ENCODE peak calls at places on chromosome 16, in eight cellular contexts. S is DND-41, Z is skeletal muscle cell, C is AG09309, B is uterus, Q is fibroblast of lung, J is GM23248, X is foreskin fibroblast. E is an unnamed sample.

GRCh38 chr16:88086571-88087516 is 135.6 kb downstream of the BANP start:
- DNase-seq in Z (no peak), S (no peak), C (no peak), J (peak; percentile 47), Q (no peak), B (no peak), X (no peak), E (no peak)

GRCh38 chr16:13453938-13454553 is 465.9 kb upstream of the ERCC4 start:
- DNase-seq in S (peak; percentile 40), X (peak; percentile 47), J (peak; percentile 23), Z (no peak), Q (peak; percentile 9), B (no peak), C (no peak), E (no peak)

GRCh38 chr16:46763147-46763546 is 15.0 kb upstream of the MYLK3 start:
- DNase-seq in Q (peak; percentile 21), C (no peak), B (no peak), J (no peak), X (no peak), Z (no peak), S (no peak), E (peak; percentile 81)

GRCh38 chr16:88712362-88712979 is 6.2 kb downstream of the CTU2 start:
- DNase-seq in S (no peak), B (no peak), Z (no peak), X (no peak), J (no peak), Q (no peak), C (no peak), E (no peak)

GRCh38 chr16:78915916-78916315 is 684.6 kb downstream of the MAF start:
- DNase-seq in X (no peak), J (no peak), Z (no peak), B (no peak), C (no peak), S (no peak), Q (no peak), E (no peak)

GRCh38 chr16:55492756-55493380 is 13.9 kb downstream of the MMP2 start:
- DNase-seq in J (no peak), S (no peak), Z (no peak), B (no peak), X (no peak), C (no peak), Q (no peak), E (no peak)

GRCh38 chr16:53836142-53836541 is 132.2 kb downstream of the FTO start:
- DNase-seq in Q (no peak), Z (no peak), S (no peak), B (no peak), J (no peak), X (no peak), C (no peak), E (no peak)

GRCh38 chr16:89188064-89188441 is 12.3 kb downstream of the SLC22A31 start:
- DNase-seq in Q (no peak), B (no peak), X (no peak), Z (no peak), C (no peak), J (no peak), S (no peak), E (no peak)

GRCh38 chr16:5176505-5176904 is 78.9 kb upstream of the EEF2KMT start:
- DNase-seq in B (no peak), Q (no peak), X (no peak), C (no peak), S (peak; percentile 33), J (no peak), Z (no peak), E (no peak)

GRCh38 chr16:16143038-16143763 is 80.1 kb downstream of the ABCC6 start:
- DNase-seq in J (peak; percentile 21), Q (no peak), Z (no peak), S (peak; percentile 34), B (no peak), C (no peak), X (no peak), E (no peak)

GRCh38 chr16:25198021-25198420 is 18.7 kb upstream of the AQP8 start:
- DNase-seq in Z (no peak), J (peak; percentile 61), X (no peak), B (no peak), Q (no peak), C (no peak), S (no peak), E (no peak)

GRCh38 chr16:22317001-22317530 is 19.9 kb downstream of the POLR3E start:
- DNase-seq in J (no peak), Q (no peak), B (no peak), X (no peak), C (no peak), Z (no peak), S (no peak), E (no peak)

GRCh38 chr16:29862383-29862883 is 593 bp downstream of the CDIPT start:
- DNase-seq in C (no peak), Q (no peak), S (no peak), B (no peak), X (no peak), J (peak; percentile 58), Z (no peak), E (no peak)

GRCh38 chr16:70493863-70494770 is 29.2 kb downstream of the COG4 start:
- DNase-seq in X (no peak), Z (no peak), B (no peak), S (no peak), C (no peak), Q (no peak), J (peak; percentile 16), E (no peak)

GRCh38 chr16:50683689-50684374 is 2.7 kb upstream of the SNX20 start:
- DNase-seq in X (no peak), Q (no peak), B (no peak), J (no peak), S (peak; percentile 75), Z (no peak), C (no peak), E (no peak)

GRCh38 chr16:81996664-81997529 is 14.4 kb downstream of the SDR42E1 start:
- DNase-seq in C (peak; percentile 40), X (peak; percentile 56), B (peak; percentile 25), J (peak; percentile 90), Q (peak; percentile 76), Z (peak; percentile 25), S (no peak), E (no peak)

GRCh38 chr16:74740795-74741304 is 33.8 kb downstream of the FA2H start:
- DNase-seq in B (no peak), Z (no peak), S (peak; percentile 40), C (no peak), J (peak; percentile 70), X (no peak), Q (peak; percentile 41), E (peak; percentile 28)
- H3K4me3 ChIP-seq in B (no peak overlapping the region), Z (no peak overlapping the region), S (no peak overlapping the region), C (no peak overlapping the region), J (peak overlapping the region; percentile 23), X (no peak overlapping the region), Q (no peak overlapping the region), E (no peak overlapping the region)

DNA sequence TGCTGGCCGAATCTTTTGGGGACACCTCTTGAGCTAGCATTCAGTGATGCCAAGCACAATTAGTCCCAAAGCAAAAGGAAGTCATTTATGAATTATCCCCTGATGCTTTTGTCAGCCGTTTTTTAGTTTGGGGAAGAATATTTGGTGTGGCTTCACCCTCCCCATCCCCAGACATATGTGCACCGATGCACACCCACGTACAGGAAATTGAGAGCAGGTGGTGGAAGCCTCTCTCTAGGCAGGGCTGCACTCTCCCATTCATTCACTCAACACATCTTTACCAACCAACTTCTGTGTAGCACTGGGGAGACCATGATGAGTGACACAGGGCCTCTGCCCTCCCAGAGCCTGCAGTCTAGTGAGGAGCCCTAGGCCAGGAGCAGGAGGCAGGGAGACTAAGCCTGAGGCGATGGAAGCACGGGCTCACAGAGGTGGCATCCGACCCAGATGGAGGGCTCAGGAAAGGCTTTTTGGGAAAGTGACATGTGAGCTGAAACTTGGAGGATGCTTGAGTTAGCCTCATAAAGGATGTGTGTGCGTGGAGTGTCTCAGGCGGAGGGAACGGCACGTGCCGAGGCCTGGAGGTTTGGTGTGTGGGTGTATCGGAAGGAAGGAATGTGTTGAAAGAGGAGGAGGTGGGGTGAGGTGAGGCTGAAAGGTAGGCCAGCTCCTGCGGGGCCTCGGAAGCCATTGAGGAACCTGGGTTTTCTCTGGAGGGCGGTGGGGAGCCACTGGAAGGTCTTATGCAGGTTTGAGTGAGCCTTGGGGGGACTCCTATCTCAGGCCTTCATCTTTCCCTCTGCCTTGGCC is 43.8 kb downstream of the PSME3IP1 start:
- DNase-seq in C (no peak), Z (no peak), S (peak; percentile 45), B (no peak), X (no peak), Q (peak; percentile 10), J (no peak), E (no peak)
- H3K4me3 ChIP-seq in C (no peak overlapping the region), Z (no peak overlapping the region), S (no peak overlapping the region), B (no peak overlapping the region), X (no peak overlapping the region), Q (no peak overlapping the region), J (no peak overlapping the region), E (no peak overlapping the region)

GRCh38 chr16:11740567-11740966 is 2.1 kb downstream of the TXNDC11 start:
- DNase-seq in Q (no peak), C (no peak), X (no peak), S (no peak), B (no peak), Z (no peak), J (peak; percentile 44), E (no peak)
- H3K4me3 ChIP-seq in Q (peak overlapping the region; percentile 96), C (no peak overlapping the region), X (peak overlapping the region; percentile 94), S (peak overlapping the region; percentile 76), B (peak overlapping the region; percentile 98), Z (peak overlapping the region; percentile 95), J (peak overlapping the region; percentile 94), E (peak overlapping the region; percentile 90)

GRCh38 chr16:49632798-49633189 is 223.1 kb downstream of the ZNF423 start:
- DNase-seq in C (no peak), J (no peak), B (no peak), S (no peak), Z (no peak), Q (no peak), X (no peak), E (no peak)
- H3K4me3 ChIP-seq in C (no peak overlapping the region), J (no peak overlapping the region), B (no peak overlapping the region), S (no peak overlapping the region), Z (no peak overlapping the region), Q (no peak overlapping the region), X (no peak overlapping the region), E (no peak overlapping the region)

DNA sequence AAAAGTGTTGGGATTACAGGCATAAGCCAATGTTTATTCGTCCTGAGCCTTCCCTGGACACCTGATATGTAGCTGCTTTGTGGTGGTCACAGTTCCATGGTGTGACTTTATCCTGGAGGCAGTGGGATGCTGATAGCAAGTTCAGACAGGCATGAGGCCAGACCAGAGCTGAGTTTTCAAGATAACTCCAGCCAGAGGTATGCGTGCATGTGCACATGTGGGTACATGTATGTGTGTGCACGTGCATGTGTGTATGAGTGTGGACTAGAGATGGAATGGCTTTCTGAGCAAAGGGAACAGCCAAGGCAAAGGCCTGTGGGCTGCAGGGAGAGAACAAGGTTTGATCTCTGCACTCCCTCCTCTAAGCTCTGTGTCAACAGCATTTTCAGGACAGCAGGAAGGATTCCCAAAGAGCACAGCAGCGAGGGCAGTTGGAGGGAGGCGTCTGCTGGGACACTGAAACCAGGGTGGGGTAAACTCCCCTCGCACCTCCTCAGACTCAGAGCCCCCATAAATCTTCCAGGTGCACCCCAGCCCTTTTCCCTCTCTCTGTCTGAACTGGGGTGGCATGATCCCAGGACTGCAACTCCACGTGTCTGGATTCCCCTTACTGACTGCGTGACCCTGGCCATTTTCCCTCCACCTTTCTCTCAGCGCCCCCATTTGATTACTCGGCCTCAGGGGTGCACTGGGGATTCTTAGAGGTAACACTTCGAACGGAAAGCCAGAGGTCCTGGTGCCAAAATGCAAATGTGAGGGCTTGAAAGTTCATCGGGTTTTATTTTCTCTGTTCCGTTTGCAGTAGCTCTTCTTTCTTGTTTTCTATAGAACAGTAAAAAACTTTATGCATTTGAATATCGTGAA is 15.3 kb downstream of the NLRC5 start:
- DNase-seq in Z (no peak), X (no peak), S (no peak), J (no peak), B (no peak), Q (no peak), C (no peak), E (no peak)
- H3K4me3 ChIP-seq in Z (no peak overlapping the region), X (no peak overlapping the region), S (no peak overlapping the region), J (no peak overlapping the region), B (no peak overlapping the region), Q (no peak overlapping the region), C (no peak overlapping the region), E (no peak overlapping the region)